ENCODE peak calls at places on chromosomes 1 and 21, in four cellular contexts. One of them, this sample, is unnamed.

GRCh38 chr21:41071410-41071809 is 96.5 kb upstream of the BACE2 start:
- DNase-seq in NCI-H345: peak
- DNase-seq in uterus: no peak
- DNase-seq in fibroblast of the aortic adventitia: no peak
- DNase-seq in this sample: no peak

GRCh38 chr1:10299174-10299573 is 88.8 kb downstream of the KIF1B start:
- DNase-seq in fibroblast of the aortic adventitia: no peak
- DNase-seq in uterus: no peak
- DNase-seq in NCI-H345: no peak
- DNase-seq in this sample: no peak

GRCh38 chr21:42655797-42656770 is 2.7 kb downstream of the PDE9A start:
- DNase-seq in uterus: no peak
- DNase-seq in fibroblast of the aortic adventitia: no peak
- DNase-seq in NCI-H345: peak
- DNase-seq in this sample: no peak

GRCh38 chr21:45761703-45762102 is 118.2 kb downstream of the PCBP3 start:
- DNase-seq in uterus: no peak
- DNase-seq in fibroblast of the aortic adventitia: no peak
- DNase-seq in NCI-H345: no peak
- DNase-seq in this sample: no peak

GRCh38 chr1:159799446-159799985 is 2.6 kb upstream of the FCRL6 start:
- DNase-seq in uterus: no peak
- DNase-seq in NCI-H345: no peak
- DNase-seq in fibroblast of the aortic adventitia: no peak
- DNase-seq in this sample: no peak

GRCh38 chr1:8873506-8874229 is 4.8 kb downstream of the ENO1 start:
- DNase-seq in uterus: peak
- DNase-seq in NCI-H345: peak
- DNase-seq in fibroblast of the aortic adventitia: peak
- DNase-seq in this sample: peak

GRCh38 chr21:35044770-35045538 is 4.1 kb downstream of the RUNX1 start:
- DNase-seq in uterus: no peak
- DNase-seq in NCI-H345: no peak
- DNase-seq in fibroblast of the aortic adventitia: no peak
- DNase-seq in this sample: no peak

GRCh38 chr1:43373034-43373940 is 5.5 kb upstream of the ELOVL1 start:
- DNase-seq in fibroblast of the aortic adventitia: peak
- DNase-seq in uterus: no peak
- DNase-seq in NCI-H345: no peak
- DNase-seq in this sample: no peak

GRCh38 chr1:245341738-245342137 is 187.0 kb downstream of the KIF26B start:
- DNase-seq in NCI-H345: no peak
- DNase-seq in fibroblast of the aortic adventitia: no peak
- DNase-seq in uterus: no peak
- DNase-seq in this sample: no peak

GRCh38 chr1:219788091-219788490 is 140.3 kb downstream of the SLC30A10 start:
- DNase-seq in fibroblast of the aortic adventitia: no peak
- DNase-seq in uterus: no peak
- DNase-seq in NCI-H345: no peak
- DNase-seq in this sample: no peak

GRCh38 chr1:181251713-181252075 is 163.2 kb downstream of the IER5 start:
- DNase-seq in NCI-H345: peak
- DNase-seq in uterus: no peak
- DNase-seq in fibroblast of the aortic adventitia: no peak
- DNase-seq in this sample: no peak

GRCh38 chr1:5811419-5811818 is 180.8 kb downstream of the NPHP4 start:
- DNase-seq in uterus: no peak
- DNase-seq in fibroblast of the aortic adventitia: no peak
- DNase-seq in NCI-H345: no peak
- DNase-seq in this sample: no peak

GRCh38 chr1:245160976-245161375 is 6.2 kb downstream of the KIF26B start:
- DNase-seq in uterus: no peak
- DNase-seq in NCI-H345: no peak
- DNase-seq in fibroblast of the aortic adventitia: peak
- DNase-seq in this sample: no peak

GRCh38 chr1:94713472-94714141 is 106.5 kb upstream of the SLC44A3 start:
- DNase-seq in NCI-H345: no peak
- DNase-seq in uterus: peak
- DNase-seq in fibroblast of the aortic adventitia: peak
- DNase-seq in this sample: peak

GRCh38 chr1:27203946-27204345 is 30.5 kb upstream of the WDTC1 start:
- DNase-seq in NCI-H345: no peak
- DNase-seq in fibroblast of the aortic adventitia: peak
- DNase-seq in uterus: no peak
- DNase-seq in this sample: no peak

GRCh38 chr1:109767596-109768334 is 4.0 kb upstream of the EPS8L3 start:
- DNase-seq in uterus: peak
- DNase-seq in NCI-H345: no peak
- DNase-seq in fibroblast of the aortic adventitia: no peak
- DNase-seq in this sample: peak